ENCODE peak calls at places on chromosomes 7 and 10, in five cellular contexts. S is coronary artery, A is psoas muscle, D is HCT116, Z is glutamatergic neuron. U is an unnamed sample.

GRCh38 chr10:74987339-74988054 is 124.0 kb upstream of the SAMD8 start:
- DNase-seq in S (no peak), A (no peak), D (no peak), Z (no peak), U (no peak)

GRCh38 chr10:71090330-71090729 is 122.0 kb upstream of the UNC5B start:
- DNase-seq in S (peak), A (no peak), D (no peak), Z (no peak), U (peak)

GRCh38 chr7:155395176-155395797 is 62.6 kb upstream of the EN2 start:
- DNase-seq in S (no peak), A (peak), D (no peak), Z (no peak), U (no peak)

GRCh38 chr10:21572578-21572977 is 38.5 kb downstream of the MLLT10 start:
- DNase-seq in S (peak), A (peak), D (no peak), Z (no peak), U (no peak)

GRCh38 chr10:132578287-132578951 is 40.8 kb downstream of the INPP5A start:
- DNase-seq in S (no peak), A (no peak), D (no peak), Z (peak), U (no peak)

GRCh38 chr7:73770002-73770859 is at the start of gene CLDN3:
- DNase-seq in S (no peak), A (peak), D (peak), Z (peak), U (peak)

GRCh38 chr10:103630156-103630555 is 136.7 kb downstream of the NEURL1 start:
- DNase-seq in S (no peak), A (no peak), D (no peak), Z (no peak), U (no peak)

GRCh38 chr7:40716052-40716451 is 581.2 kb downstream of the SUGCT start:
- DNase-seq in S (no peak), A (no peak), D (no peak), Z (no peak), U (no peak)

GRCh38 chr10:98101366-98101765 is 33.1 kb upstream of the R3HCC1L start:
- DNase-seq in S (no peak), A (no peak), D (no peak), Z (no peak), U (no peak)

GRCh38 chr7:158236400-158236799 is 351.2 kb downstream of the PTPRN2 start:
- DNase-seq in S (no peak), A (no peak), D (no peak), Z (no peak), U (no peak)

GRCh38 chr10:108427081-108427480 is 1262.6 kb upstream of the SORCS1 start:
- DNase-seq in S (no peak), A (no peak), D (no peak), Z (no peak), U (no peak)

GRCh38 chr10:35613597-35614226 is 8.6 kb downstream of the GJD4 start:
- DNase-seq in S (no peak), A (no peak), D (no peak), Z (no peak), U (no peak)

GRCh38 chr7:17406756-17407155 is 108.3 kb downstream of the AHR start:
- DNase-seq in S (no peak), A (no peak), D (no peak), Z (no peak), U (no peak)

GRCh38 chr10:66637273-66638036 is 288.4 kb upstream of the LRRTM3 start:
- DNase-seq in S (no peak), A (peak), D (no peak), Z (no peak), U (no peak)

GRCh38 chr7:122546496-122546895 is 152.4 kb downstream of the RNF133 start:
- DNase-seq in S (no peak), A (peak), D (no peak), Z (no peak), U (no peak)

GRCh38 chr7:93902777-93903423 is 3.5 kb upstream of the GNGT1 start:
- DNase-seq in S (no peak), A (no peak), D (peak), Z (no peak), U (no peak)

GRCh38 chr7:134470864-134471263 is 12.0 kb upstream of the AKR1B1 start:
- DNase-seq in S (no peak), A (no peak), D (peak), Z (no peak), U (no peak)

GRCh38 chr7:103972779-103973434 is 16.6 kb downstream of the RELN start:
- DNase-seq in S (no peak), A (no peak), D (no peak), Z (no peak), U (no peak)

GRCh38 chr7:13848576-13849527 is 140.6 kb downstream of the ETV1 start:
- DNase-seq in S (no peak), A (no peak), D (no peak), Z (no peak), U (no peak)
- TF ChIP-seq CTCF in S (no peak), A (no peak), D (no peak), Z (no peak), U (no peak)

DNA sequence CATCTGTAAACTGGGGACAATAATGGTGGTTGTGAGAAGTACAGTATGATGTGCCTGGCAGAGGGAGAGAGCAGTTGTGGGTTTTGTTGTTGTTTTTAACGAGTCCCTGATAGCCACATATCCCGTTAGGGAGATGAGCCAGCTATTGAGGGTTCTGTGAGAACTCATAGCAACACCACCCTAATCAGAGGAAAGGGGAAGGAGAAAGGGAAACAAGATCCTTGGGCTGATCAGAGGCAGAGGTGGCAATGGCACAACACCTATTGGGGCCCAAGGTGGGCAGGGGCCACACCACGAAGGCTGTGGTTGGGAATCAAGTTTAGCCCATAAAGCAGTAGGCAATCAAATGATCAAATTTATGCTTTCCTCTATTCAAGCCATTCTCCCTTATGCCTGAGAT is 1.7 kb upstream of the MRPS24 start:
- DNase-seq in S (no peak), A (no peak), D (no peak), Z (no peak), U (no peak)
- TF ChIP-seq CTCF in S (no peak), A (no peak), D (no peak), Z (no peak), U (no peak)

DNA sequence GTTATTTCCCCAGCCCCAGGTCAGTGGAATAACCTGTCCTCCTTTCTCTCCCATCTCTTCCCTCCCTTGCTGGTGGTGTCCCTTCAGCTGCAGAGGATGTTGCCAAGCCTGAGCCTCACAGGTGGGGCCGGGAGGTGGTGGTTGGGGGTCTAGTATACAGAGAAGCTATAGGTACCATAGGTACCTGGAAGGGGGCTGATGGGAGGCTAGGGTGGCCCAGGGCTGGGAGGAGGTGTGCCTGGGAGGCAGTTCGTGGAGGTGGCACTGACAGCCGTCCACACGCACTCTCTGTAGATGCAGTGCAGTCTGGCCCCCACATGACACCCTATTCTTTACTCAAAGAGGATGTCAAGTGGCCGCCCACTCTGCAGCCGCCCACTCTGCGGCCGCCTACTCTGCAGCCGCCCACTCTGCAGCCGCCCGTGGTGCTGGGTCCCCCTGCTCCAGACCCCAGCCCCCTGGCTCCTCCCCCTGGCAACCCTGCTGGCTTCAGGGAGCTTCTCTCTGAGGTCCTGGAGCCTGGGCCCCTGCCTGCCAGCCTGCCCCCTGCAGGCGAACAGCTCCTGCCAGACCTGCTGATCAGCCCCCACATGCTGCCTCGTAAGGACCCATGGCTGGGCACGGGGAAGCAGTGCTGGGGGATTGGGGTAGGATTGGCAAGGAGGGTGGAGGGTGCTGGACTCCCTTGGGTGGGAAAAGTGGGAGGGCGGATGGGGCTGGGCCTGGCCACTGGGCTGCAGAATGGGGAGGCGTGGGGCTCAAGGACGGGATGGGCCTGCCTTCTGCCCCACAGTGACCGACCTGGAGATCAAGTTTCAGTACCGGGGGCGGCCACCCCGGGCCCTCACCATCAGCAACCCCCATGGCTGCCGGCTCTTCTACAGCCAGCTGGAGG is 9.5 kb downstream of the IRF5 start:
- DNase-seq in S (no peak), A (no peak), D (no peak), Z (no peak), U (no peak)
- TF ChIP-seq CTCF in S (no peak), A (no peak), D (peak), Z (no peak), U (peak)

DNA sequence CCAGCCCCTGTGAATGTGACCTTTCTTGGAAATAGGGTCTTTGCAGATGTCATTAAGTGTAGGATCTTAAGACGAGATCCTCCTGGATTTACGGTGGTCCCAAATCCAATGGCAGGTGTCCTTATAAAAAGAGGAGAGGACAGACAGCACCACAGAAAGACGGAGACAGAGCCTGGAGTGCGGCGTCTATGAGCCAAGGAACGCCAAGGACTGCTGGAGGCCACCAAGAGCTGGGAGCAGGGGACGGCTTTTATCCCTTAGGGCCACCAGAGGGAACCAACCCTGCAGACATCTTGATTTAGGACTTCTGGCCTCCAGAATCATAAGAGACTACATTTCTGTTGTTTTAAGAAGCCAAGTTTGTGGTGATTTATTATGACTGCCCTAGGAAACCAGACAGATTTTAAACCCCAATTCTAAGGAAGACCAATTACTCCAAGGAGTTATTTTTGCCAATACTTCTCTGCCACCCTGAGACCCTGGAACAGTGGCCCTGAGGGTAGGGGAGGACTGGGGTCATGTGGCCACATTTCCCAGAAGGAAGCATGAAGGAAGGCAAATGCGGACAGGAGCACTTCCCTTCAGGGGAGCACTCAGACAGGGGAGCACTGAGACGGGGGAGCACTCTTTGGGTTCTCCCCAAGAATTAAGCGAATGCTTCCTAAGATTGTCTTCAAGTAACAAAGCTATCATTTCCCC is 67.6 kb downstream of the CHST15 start:
- DNase-seq in S (no peak), A (no peak), D (peak), Z (no peak), U (peak)
- TF ChIP-seq CTCF in S (no peak), A (peak), D (peak), Z (no peak), U (peak)

GRCh38 chr10:101843032-101843991 is at the start of gene KCNIP2:
- DNase-seq in S (peak), A (no peak), D (no peak), Z (peak), U (peak)
- TF ChIP-seq CTCF in S (no peak), A (peak), D (peak), Z (peak), U (peak)

GRCh38 chr10:5977471-5978370 is at the start of gene IL15RA:
- DNase-seq in S (peak), A (peak), D (peak), Z (peak), U (peak)
- TF ChIP-seq CTCF in S (no peak), A (peak), D (no peak), Z (no peak), U (peak)

GRCh38 chr7:150879345-150879744 is 27.0 kb downstream of the AOC1 start:
- DNase-seq in S (no peak), A (no peak), D (no peak), Z (no peak), U (no peak)
- TF ChIP-seq CTCF in S (no peak), A (no peak), D (no peak), Z (no peak), U (no peak)

U was measured in GM13976.